ENCODE peak calls at places on chromosomes 16 and 17, in five cellular contexts. K, L, M, Y and Q are unnamed samples.

GRCh38 chr16:88681709-88682451 is 4.4 kb downstream of the SNAI3 start:
- DNase-seq in L (peak), M (no peak), K (peak), Y (no peak), Q (no peak)

GRCh38 chr16:79943738-79944137 is 343.2 kb upstream of the MAF start:
- DNase-seq in K (no peak), M (peak), Y (no peak), L (no peak), Q (peak)

GRCh38 chr17:60601443-60602384 is 1.7 kb downstream of the PPM1D start:
- DNase-seq in M (peak), K (no peak), L (no peak), Y (no peak), Q (peak)

GRCh38 chr17:76390003-76390421 is 5.6 kb downstream of the SPHK1 start:
- DNase-seq in L (no peak), Y (no peak), K (no peak), M (no peak), Q (no peak)

GRCh38 chr17:55825213-55825612 is 74.4 kb downstream of the PCTP start:
- DNase-seq in M (no peak), K (no peak), L (no peak), Y (no peak), Q (peak)

GRCh38 chr16:73025111-73025505 is 22.8 kb downstream of the ZFHX3 start:
- DNase-seq in Y (no peak), L (peak), M (peak), K (no peak), Q (no peak)

GRCh38 chr17:43330876-43331639 is 67.7 kb upstream of the ARL4D start:
- DNase-seq in K (no peak), Y (no peak), M (no peak), L (no peak), Q (no peak)

GRCh38 chr16:24499193-24499814 is 40.1 kb upstream of the RBBP6 start:
- DNase-seq in M (peak), L (no peak), K (peak), Y (no peak), Q (peak)

GRCh38 chr17:12256380-12256995 is 235.8 kb downstream of the MAP2K4 start:
- DNase-seq in L (no peak), Y (no peak), K (no peak), M (peak), Q (peak)

GRCh38 chr17:48541036-48541573 is 3.8 kb downstream of the HOXB2 start:
- DNase-seq in L (no peak), Y (no peak), K (no peak), M (no peak), Q (no peak)

GRCh38 chr17:49545007-49545660 is 30.5 kb upstream of the NXPH3 start:
- DNase-seq in L (no peak), M (no peak), Y (no peak), K (no peak), Q (no peak)

GRCh38 chr16:68823401-68823800 is 19.9 kb upstream of the TANGO6 start:
- DNase-seq in K (no peak), M (peak), L (no peak), Y (no peak), Q (peak)

GRCh38 chr16:68826652-68827051 is 16.7 kb upstream of the TANGO6 start:
- DNase-seq in M (no peak), K (no peak), L (no peak), Y (no peak), Q (no peak)

GRCh38 chr16:68825427-68825826 is 17.9 kb upstream of the TANGO6 start:
- DNase-seq in K (no peak), M (no peak), L (no peak), Y (no peak), Q (no peak)
- TF ChIP-seq CTCF in K (no peak), M (no peak), L (no peak), Y (no peak), Q (no peak)

GRCh38 chr17:1006054-1006453 is 9.1 kb downstream of the TIMM22 start:
- DNase-seq in K (no peak), L (no peak), M (no peak), Y (no peak), Q (no peak)
- TF ChIP-seq CTCF in K (no peak), L (no peak), M (no peak), Y (no peak), Q (no peak)

DNA sequence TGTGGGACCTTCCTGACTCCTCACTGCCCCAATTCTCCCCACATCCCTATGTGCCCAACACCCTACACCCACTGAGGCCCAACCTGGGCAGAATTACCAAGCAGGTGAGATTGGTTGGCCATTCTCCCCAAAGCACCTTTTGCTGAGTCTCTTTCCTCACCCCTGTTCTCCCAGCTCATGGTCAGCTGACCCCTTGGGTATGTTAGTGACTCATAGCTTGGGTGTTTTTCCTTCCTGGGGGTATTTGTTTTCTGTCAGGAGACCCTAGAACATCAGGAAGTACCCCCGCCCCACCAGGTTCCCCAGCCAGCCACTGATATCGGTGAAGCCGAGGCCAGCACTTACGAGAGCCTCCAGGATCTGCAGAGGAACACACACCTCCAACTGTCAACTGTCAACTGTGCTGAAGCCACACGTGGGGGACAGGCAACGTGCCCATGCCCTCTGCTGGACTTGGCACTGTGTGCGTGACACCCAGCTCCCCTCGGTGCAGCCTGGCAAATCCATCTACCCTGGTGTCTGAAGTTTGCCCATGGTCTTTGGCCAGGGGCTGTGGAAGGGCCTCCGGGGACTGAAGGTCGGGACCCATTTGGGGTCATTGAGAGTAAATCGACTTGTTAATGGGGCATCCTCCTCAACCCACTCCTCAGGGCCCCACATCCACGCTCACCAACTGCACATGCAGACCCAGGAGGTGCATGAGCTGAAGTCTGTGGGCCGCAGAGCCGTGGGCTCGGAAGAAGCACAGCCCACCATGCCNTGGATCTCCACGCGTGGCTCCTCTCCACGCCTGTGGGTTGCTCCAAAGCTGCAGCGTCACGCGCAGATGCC is 53.1 kb downstream of the METRNL start:
- DNase-seq in K (peak), M (no peak), Y (no peak), L (peak), Q (no peak)
- TF ChIP-seq CTCF in K (no peak), M (no peak), Y (no peak), L (no peak), Q (no peak)

GRCh38 chr16:68749424-68749823 is 12.3 kb downstream of the CDH1 start:
- DNase-seq in M (no peak), K (no peak), L (no peak), Y (no peak), Q (no peak)
- TF ChIP-seq CTCF in M (no peak), K (no peak), L (no peak), Y (no peak), Q (no peak)

GRCh38 chr17:73613947-73614655 is 30.1 kb downstream of the SDK2 start:
- DNase-seq in L (no peak), M (peak), K (no peak), Y (no peak), Q (no peak)
- TF ChIP-seq CTCF in L (no peak), M (no peak), K (no peak), Y (no peak), Q (no peak)

GRCh38 chr16:2971134-2971984 is 2.2 kb downstream of the PAQR4 start:
- DNase-seq in L (no peak), M (no peak), K (no peak), Y (no peak), Q (no peak)

GRCh38 chr16:2970563-2970962 is 1.4 kb downstream of the PAQR4 start:
- DNase-seq in Y (no peak), K (no peak), L (no peak), M (no peak), Q (no peak)

GRCh38 chr16:2968368-2968737 is 795 bp upstream of the PAQR4 start:
- DNase-seq in Y (no peak), K (no peak), L (no peak), M (no peak), Q (no peak)

GRCh38 chr16:2968738-2969544 is at the start of gene PAQR4:
- DNase-seq in L (peak), Y (peak), K (peak), M (peak), Q (peak)

DNA sequence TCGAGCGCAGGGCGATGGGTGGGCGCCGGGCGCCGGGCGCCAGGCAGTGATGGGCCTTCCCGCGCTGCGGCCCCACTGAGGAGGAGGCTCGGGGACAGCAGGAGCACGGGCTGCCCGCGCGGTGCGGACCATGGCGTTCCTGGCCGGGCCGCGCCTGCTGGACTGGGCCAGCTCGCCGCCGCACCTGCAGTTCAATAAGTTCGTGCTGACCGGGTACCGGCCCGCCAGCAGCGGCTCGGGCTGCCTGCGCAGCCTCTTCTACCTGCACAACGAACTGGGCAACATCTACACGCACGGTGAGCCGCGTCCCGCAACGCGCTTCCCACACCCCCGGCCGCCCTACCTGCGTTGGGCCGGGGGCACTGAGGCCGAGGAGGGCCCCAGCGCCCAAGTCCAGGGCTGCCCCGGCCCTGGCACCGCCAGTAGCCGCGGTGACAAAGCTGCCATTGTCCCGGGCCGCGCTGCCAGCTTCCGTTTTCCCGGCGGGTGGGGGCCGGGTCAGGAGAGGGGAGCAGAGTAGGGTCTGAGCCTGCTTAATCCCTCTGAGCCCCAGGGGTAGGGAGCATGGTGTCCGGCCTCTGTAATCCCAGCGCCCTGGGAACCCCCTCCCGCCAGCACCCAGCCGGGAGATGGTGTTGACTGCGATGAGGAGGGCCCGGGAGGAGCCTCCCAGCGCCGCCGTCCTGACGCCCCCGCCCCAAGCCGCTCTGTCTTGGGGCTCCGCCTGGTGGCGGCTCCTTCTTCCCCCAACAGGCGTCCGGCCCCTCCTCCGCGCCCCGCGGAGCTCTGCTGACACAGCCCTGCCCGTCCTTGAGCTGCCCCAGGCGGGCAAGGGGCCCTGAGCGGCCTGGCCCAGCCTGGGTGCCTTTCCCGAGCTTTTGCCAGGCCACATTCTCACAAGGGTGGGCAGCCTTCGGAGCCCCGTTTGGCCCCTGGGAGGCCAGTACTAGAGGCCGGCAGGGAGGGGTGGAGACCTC is 685 bp downstream of the PAQR4 start:
- DNase-seq in M (peak), L (peak), K (peak), Y (no peak), Q (peak)
- TF ChIP-seq CTCF in M (peak), L (peak), K (peak), Y (no peak), Q (peak)

DNA sequence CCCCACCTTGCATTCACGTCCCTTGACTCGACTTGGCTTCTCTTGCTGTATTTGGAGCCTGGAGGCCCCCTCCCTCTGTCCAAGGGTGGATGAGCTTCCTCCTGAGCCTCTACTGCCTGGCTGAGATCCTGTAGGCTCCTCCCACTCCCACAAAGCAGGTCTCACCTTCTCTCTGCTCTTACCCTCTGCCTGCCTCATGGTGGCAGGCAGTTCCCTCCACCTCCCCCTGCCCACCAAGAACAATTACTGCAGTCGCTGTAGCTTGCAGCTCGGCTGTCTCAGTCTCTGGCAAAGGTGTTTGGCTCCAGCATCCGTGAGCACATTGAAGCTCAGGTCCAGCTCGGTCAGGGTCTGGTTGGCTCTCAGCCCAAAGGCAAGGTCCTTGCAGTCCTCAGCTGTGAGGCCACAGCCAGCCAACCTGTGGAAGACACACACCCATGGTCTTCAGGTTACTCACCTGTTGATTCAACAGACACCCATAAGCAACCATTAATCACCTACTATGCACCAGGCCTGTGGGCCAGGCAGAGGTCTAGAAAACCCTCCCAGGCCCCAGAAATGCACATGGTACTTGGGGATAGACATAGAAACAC is 42.6 kb downstream of the NLRP1 start:
- DNase-seq in Y (no peak), K (peak), L (no peak), M (no peak), Q (no peak)
- TF ChIP-seq CTCF in Y (no peak), K (no peak), L (no peak), M (no peak), Q (no peak)